ENCODE peak calls at places on chromosomes 6 and 20, in nine cellular contexts. I is heart left ventricle; B is astrocyte; X is sigmoid colon; A is lower lobe of right lung; K is endothelial cell of umbilical vein; Y is effector memory CD4-positive, alpha-beta T cell; W is endodermal cell; L is cardiac muscle cell. C is an unnamed sample.

GRCh38 chr6:118485601-118486550 is 62.2 kb upstream of the PLN start:
- DNase-seq in A (no peak), B (no peak), Y (no peak), I (no peak), K (no peak), W (no peak), L (no peak), X (no peak), C (no peak)

GRCh38 chr6:132483779-132484679 is 28.9 kb downstream of the STX7 start:
- DNase-seq in X (no peak), Y (peak; percentile 40), I (no peak), K (peak; percentile 71), A (no peak), L (peak; percentile 74), B (peak; percentile 36), W (peak; percentile 54), C (no peak)

GRCh38 chr6:43803783-43804549 is 34.0 kb downstream of the VEGFA start:
- DNase-seq in B (peak; percentile 8), L (no peak), K (no peak), W (no peak), I (no peak), A (no peak), X (no peak), Y (no peak), C (no peak)

GRCh38 chr6:123855493-123855892 is 51.8 kb downstream of the NKAIN2 start:
- DNase-seq in I (no peak), W (no peak), X (no peak), A (no peak), B (no peak), L (no peak), K (no peak), Y (no peak), C (no peak)

GRCh38 chr6:5532941-5533340 is 271.6 kb downstream of the FARS2 start:
- DNase-seq in A (no peak), X (no peak), W (no peak), B (no peak), K (no peak), L (no peak), I (no peak), Y (no peak), C (no peak)

GRCh38 chr6:20306491-20306890 is 94.2 kb upstream of the MBOAT1 start:
- DNase-seq in X (no peak), L (no peak), K (no peak), Y (no peak), B (no peak), W (peak; percentile 59), A (no peak), I (no peak), C (no peak)

GRCh38 chr20:2871555-2872303 is 1.6 kb upstream of the PTPRA start:
- DNase-seq in L (no peak), X (no peak), W (peak; percentile 59), I (no peak), A (no peak), K (no peak), B (no peak), Y (no peak), C (no peak)

GRCh38 chr20:24102290-24102689 is 113.7 kb upstream of the GGTLC1 start:
- DNase-seq in A (no peak), B (no peak), I (no peak), L (peak; percentile 39), K (no peak), W (peak; percentile 86), Y (no peak), X (no peak), C (no peak)

GRCh38 chr6:3385660-3386151 is 71.1 kb downstream of the SLC22A23 start:
- DNase-seq in X (peak; percentile 80), A (no peak), Y (no peak), I (no peak), L (no peak), B (peak; percentile 15), K (no peak), W (no peak), C (no peak)

DNA sequence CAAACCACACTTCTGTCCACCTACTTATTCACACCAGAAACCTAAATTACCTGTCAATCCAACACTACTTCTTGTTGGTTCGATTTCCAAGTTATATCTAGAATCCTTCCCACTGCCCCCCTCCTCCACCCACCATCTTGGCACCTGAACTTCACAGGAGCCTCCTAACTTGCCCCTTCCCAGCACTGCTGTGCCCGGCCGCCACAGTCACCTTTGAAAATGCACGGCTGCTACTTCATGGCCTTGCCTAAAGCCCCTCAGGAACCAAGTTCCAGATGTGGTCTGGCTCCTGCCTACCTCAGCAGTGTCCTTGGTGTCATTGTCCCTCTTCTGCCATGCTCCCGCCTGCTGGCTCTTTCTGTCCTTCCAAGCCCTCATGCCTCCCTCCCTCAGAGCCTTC is 31.2 kb downstream of the PKIG start:
- DNase-seq in I (no peak), B (no peak), W (no peak), X (no peak), K (no peak), Y (no peak), A (peak; percentile 6), L (no peak), C (no peak)
- H3K27ac ChIP-seq in I (no peak overlapping the region), B (no peak overlapping the region), W (no peak overlapping the region), X (peak overlapping the region; percentile 77), K (no peak overlapping the region), Y (no peak overlapping the region), A (no peak overlapping the region), L (no peak overlapping the region), C (peak overlapping the region; percentile 80)

GRCh38 chr6:47787620-47788497 is 6.0 kb downstream of the OPN5 start:
- DNase-seq in Y (peak; percentile 24), X (peak; percentile 65), A (peak; percentile 71), L (peak; percentile 76), W (peak; percentile 84), K (peak; percentile 52), I (peak; percentile 39), B (peak; percentile 27), C (no peak)
- H3K4me3 ChIP-seq in Y (no peak overlapping the region), X (no peak overlapping the region), A (no peak overlapping the region), L (no peak overlapping the region), W (no peak overlapping the region), K (no peak overlapping the region), I (no peak overlapping the region), B (no peak overlapping the region), C (no peak overlapping the region)

DNA sequence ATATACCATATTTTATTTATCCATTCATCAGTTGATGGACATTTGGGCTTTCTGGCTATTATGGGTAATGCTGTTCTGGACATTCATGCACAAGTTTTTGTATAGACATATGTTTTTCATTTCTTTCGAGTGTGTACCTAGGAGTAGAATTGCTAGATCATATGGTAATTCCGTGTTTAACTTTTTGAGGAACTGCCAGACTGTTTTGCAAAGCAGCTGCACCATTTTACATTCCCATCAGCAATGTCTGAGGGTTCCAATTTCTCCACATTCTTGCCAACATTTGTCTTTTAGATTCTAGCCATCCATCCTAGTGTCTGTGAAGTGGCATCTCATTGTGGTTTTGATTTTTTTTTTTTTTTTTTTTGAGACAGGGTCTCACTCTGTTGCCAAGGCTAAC is 20.8 kb downstream of the SRC start:
- DNase-seq in K (no peak), L (no peak), X (no peak), I (no peak), A (no peak), B (no peak), Y (no peak), W (no peak), C (no peak)
- H3K4me1 ChIP-seq in K (no peaks in the 10 kb centered on the region), L (no peaks in the 10 kb centered on the region), X (peaks cover 18% of the 10 kb centered on the region), I (no peaks in the 10 kb centered on the region), A (peaks cover 14% of the 10 kb centered on the region), B (no peaks in the 10 kb centered on the region), Y (no peaks in the 10 kb centered on the region), W (no peaks in the 10 kb centered on the region), C (peaks cover 45% of the 10 kb centered on the region)

GRCh38 chr20:54630582-54630981 is 155.2 kb downstream of the DOK5 start:
- DNase-seq in X (no peak), K (no peak), B (no peak), Y (no peak), A (no peak), I (no peak), W (no peak), L (no peak), C (no peak)

GRCh38 chr20:54629632-54630031 is 154.2 kb downstream of the DOK5 start:
- DNase-seq in I (no peak), W (no peak), X (no peak), L (no peak), Y (no peak), A (no peak), K (no peak), B (no peak), C (no peak)

GRCh38 chr20:54633374-54633773 is 158.0 kb downstream of the DOK5 start:
- DNase-seq in B (no peak), Y (no peak), A (no peak), L (no peak), W (no peak), I (no peak), K (no peak), X (no peak), C (no peak)

GRCh38 chr20:54633903-54634302 is 158.5 kb downstream of the DOK5 start:
- DNase-seq in A (no peak), B (no peak), I (no peak), W (no peak), L (no peak), X (no peak), Y (no peak), K (no peak), C (no peak)
- H3K27ac ChIP-seq in A (no peak overlapping the region), B (no peak overlapping the region), I (no peak overlapping the region), W (peak overlapping the region; percentile 12), L (no peak overlapping the region), X (no peak overlapping the region), Y (no peak overlapping the region), K (no peak overlapping the region), C (no peak overlapping the region)

GRCh38 chr20:62219992-62220665 is at the start of gene HRH3:
- DNase-seq in I (no peak), A (no peak), B (no peak), L (peak; percentile 88), K (no peak), W (peak; percentile 94), Y (peak; percentile 29), X (no peak), C (no peak)
- H3K4me3 ChIP-seq in I (peak within 1 kb of the TSS; percentile 19), A (peak within 1 kb of the TSS; percentile 19), B (no peak within 1 kb of the TSS), L (peak within 1 kb of the TSS; percentile 24), K (no peak within 1 kb of the TSS), W (no peak within 1 kb of the TSS), Y (no peak within 1 kb of the TSS), X (peak within 1 kb of the TSS; percentile 31), C (peak within 1 kb of the TSS; percentile 62)

GRCh38 chr20:41242352-41242751 is 75.2 kb downstream of the ZHX3 start:
- DNase-seq in K (no peak), W (no peak), Y (no peak), B (no peak), A (no peak), X (no peak), L (no peak), I (no peak), C (no peak)
- H3K4me1 ChIP-seq in K (peaks cover 23% of the 10 kb centered on the region), W (no peaks in the 10 kb centered on the region), Y (no peaks in the 10 kb centered on the region), B (peaks cover 5% of the 10 kb centered on the region), A (peaks cover 28% of the 10 kb centered on the region), X (peaks cover 42% of the 10 kb centered on the region), L (peaks cover 8% of the 10 kb centered on the region), I (peaks cover 35% of the 10 kb centered on the region), C (no peaks in the 10 kb centered on the region)

C was measured in esophagus squamous epithelium.